ENCODE peak calls at places on chromosomes 4 and X, in six cellular contexts. O, U, R, A, J and H are unnamed samples. For H3K4me1, the result is how much of the 10 kb centered on the place peaks cover.

GRCh38 chr4:80259012-80259411 is 7.5 kb upstream of the FGF5 start:
- DNase-seq in O (no peak), U (no peak), R (no peak), A (no peak), J (no peak), H (no peak)

GRCh38 chr4:145716200-145716599 is 36.3 kb downstream of the C4orf51 start:
- DNase-seq in O (no peak), U (no peak), R (no peak), A (peak), J (peak), H (no peak)

GRCh38 chr4:93144644-93145043 is 683.9 kb upstream of the ATOH1 start:
- DNase-seq in O (no peak), U (no peak), R (no peak), A (no peak), J (no peak), H (no peak)

GRCh38 chr4:99165978-99166377 is 21.9 kb upstream of the ADH4 start:
- DNase-seq in O (no peak), U (no peak), R (no peak), A (no peak), J (no peak), H (no peak)

GRCh38 chrX:16022580-16023170 is 100.7 kb upstream of the GRPR start:
- DNase-seq in O (no peak), U (no peak), R (no peak), A (no peak), J (peak), H (no peak)

GRCh38 chr4:8039290-8039689 is 99.6 kb upstream of the AFAP1 start:
- DNase-seq in O (no peak), U (no peak), R (no peak), A (peak), J (no peak), H (no peak)

GRCh38 chr4:6475492-6476020 is 3.1 kb upstream of the PPP2R2C start:
- DNase-seq in O (no peak), U (no peak), R (no peak), A (no peak), J (no peak), H (no peak)

GRCh38 chr4:187046471-187046870 is 322.8 kb upstream of the FAT1 start:
- DNase-seq in O (no peak), U (no peak), R (no peak), A (no peak), J (no peak), H (peak)

GRCh38 chr4:25814323-25814722 is 48.5 kb downstream of the SEL1L3 start:
- DNase-seq in O (no peak), U (peak), R (peak), A (peak), J (peak), H (peak)

GRCh38 chrX:120463241-120463640 is 5.9 kb downstream of the LAMP2 start:
- DNase-seq in O (no peak), U (no peak), R (no peak), A (peak), J (peak), H (peak)

GRCh38 chr4:13430834-13431568 is 53.1 kb downstream of the RAB28 start:
- DNase-seq in O (no peak), U (no peak), R (no peak), A (no peak), J (no peak), H (no peak)

GRCh38 chrX:131288738-131289511 is at the start of gene IGSF1:
- DNase-seq in O (no peak), U (peak), R (peak), A (peak), J (no peak), H (peak)

GRCh38 chrX:40082447-40083119 is 15.2 kb downstream of the BCOR start:
- DNase-seq in O (no peak), U (peak), R (no peak), A (no peak), J (no peak), H (no peak)

GRCh38 chr4:174358823-174359222 is 75.1 kb downstream of the CEP44 start:
- DNase-seq in O (no peak), U (no peak), R (no peak), A (no peak), J (peak), H (no peak)

GRCh38 chr4:72909461-72909860 is 160.1 kb downstream of the COX18 start:
- DNase-seq in O (no peak), U (no peak), R (no peak), A (no peak), J (no peak), H (peak)

GRCh38 chr4:114272226-114272625 is 292.8 kb upstream of the ARSJ start:
- DNase-seq in O (no peak), U (no peak), R (no peak), A (no peak), J (peak), H (no peak)

GRCh38 chr4:113691676-113692075 is 69.9 kb downstream of the CAMK2D start:
- DNase-seq in O (no peak), U (no peak), R (no peak), A (no peak), J (no peak), H (no peak)

DNA sequence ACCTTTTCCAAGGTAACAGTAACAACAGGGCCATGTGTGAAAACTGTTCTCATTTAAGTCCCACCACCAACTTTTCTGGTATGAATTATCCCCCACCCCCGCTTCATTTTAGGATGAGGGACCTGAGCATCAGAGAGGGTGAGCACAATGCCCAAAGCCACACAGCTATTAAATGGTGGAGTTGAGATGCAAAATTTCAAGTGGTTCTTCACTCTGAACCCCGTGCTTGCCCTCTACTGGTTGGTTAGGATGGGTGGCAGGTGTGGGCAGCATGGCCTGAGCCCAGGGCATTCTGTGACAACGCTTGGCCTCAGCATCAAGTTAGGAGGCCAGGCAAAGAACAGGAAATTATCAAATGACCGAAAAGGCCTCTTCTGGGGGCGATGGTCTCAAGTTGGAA is 33.5 kb downstream of the MED28 start:
- DNase-seq in O (no peak), U (no peak), R (no peak), A (no peak), J (no peak), H (no peak)
- TF ChIP-seq CTCF in O (no peak), U (no peak), R (no peak), A (no peak), J (no peak), H (no peak)

GRCh38 chrX:49270249-49270921 is 792 bp downstream of the PPP1R3F start:
- DNase-seq in O (no peak), U (peak), R (no peak), A (no peak), J (no peak), H (no peak)

GRCh38 chrX:49269768-49270248 is at the start of gene PPP1R3F:
- DNase-seq in O (no peak), U (no peak), R (peak), A (no peak), J (no peak), H (no peak)

GRCh38 chrX:49271341-49271740 is 1.7 kb downstream of the PPP1R3F start:
- DNase-seq in O (no peak), U (no peak), R (no peak), A (peak), J (no peak), H (no peak)

GRCh38 chrX:49268702-49269009 is 937 bp upstream of the PPP1R3F start:
- DNase-seq in O (no peak), U (no peak), R (no peak), A (no peak), J (no peak), H (no peak)

DNA sequence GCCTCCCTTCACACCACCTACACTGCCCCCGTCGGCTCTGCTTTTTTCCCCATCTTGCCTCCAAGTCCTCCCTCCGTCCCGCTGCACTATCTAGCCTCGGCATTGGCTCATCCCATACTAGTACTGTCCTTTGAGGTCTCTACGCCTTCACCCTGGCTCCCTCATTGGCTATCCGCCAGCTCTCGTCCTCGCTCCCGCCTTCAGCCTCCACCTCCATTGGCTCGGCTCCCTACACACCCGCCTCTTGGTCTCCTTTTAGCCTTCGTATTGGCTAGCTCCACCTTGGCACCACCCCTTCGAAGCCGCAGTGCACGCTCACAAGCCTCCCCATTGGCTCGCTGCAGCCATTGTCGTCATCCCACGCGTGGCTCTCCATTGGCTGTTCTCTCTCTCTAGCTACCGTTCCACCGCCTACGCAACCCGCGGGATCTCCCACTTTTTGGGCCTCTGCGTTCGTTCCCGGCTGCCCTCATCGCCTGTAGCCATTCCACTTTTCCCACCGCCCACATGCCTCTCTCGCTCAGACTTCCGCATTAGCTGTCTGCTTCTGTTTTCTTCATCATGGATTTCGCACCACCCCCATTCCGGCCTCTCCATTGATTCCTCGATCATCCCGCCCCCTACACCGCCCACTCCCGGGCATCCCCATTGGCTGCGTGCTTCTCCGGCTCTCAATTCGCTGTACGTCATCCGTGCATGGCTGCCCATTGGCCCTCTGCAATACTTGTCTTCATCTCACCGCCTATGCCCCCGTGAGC is 404 bp upstream of the PPP1R3F start:
- DNase-seq in O (peak), U (peak), R (peak), A (peak), J (peak), H (peak)
- TF ChIP-seq POLR2A in O (no peak), U (peak), R (peak), A (peak), J (peak), H (peak)

DNA sequence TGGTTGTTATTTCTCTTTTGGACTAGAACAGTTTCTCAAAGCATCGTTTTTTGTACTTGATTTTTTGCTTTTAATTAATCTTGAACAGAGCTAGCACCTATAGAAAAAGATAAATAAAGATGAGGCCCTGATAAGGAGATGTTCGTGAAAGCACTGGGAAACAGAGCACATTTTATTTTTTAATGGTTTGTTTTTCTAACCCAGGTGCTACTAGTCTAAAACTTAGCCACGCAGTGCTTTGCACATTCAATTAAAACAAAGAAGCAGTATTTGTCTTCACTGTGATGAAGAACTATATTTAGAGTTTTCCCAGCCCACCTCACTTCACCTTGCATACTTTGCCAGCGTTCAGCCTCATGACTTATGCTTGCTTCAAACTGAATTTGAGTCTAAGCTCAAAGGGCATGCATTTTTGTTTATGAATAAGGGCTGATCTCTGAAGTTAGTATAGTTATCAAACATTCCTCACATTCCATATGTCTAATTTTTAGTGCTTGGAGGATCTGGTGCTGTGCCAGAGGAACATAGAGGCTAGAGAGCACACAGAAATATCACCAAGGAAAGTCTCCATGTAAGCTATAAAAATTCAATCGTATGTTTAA is 76.7 kb downstream of the WWC2 start:
- DNase-seq in O (no peak), U (no peak), R (no peak), A (no peak), J (peak), H (no peak)
- H3K4me1 ChIP-seq in O (under half), U (under half), R (under half), A (under half), J (under half), H (under half)

GRCh38 chr4:183758006-183758734 is 99.1 kb downstream of the TRAPPC11 start:
- DNase-seq in O (no peak), U (peak), R (no peak), A (no peak), J (no peak), H (peak)
- TF ChIP-seq CTCF in O (no peak), U (peak), R (no peak), A (no peak), J (peak), H (peak)

DNA sequence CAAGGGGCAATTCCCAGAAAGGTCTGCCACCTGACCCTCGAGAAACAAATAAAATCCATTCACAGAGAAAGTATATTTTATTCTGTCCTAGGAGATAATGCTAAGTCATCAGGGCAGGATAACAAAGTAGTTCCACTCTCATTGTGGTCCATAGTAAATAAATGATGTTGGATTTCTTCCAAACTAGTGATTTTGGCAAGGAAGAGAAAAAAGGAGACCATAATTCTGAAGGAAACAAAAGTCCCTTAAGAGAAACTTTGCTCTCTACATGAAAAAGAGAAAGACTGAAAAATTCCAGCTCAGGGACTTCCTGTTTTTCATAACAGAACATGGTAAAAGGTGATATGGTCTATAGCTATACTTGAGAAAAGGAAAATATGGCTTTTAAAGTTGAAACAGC is 71.5 kb upstream of the DDX60 start:
- DNase-seq in O (no peak), U (no peak), R (no peak), A (no peak), J (no peak), H (no peak)
- TF ChIP-seq POLR2A in O (no peak), U (no peak), R (no peak), A (no peak), J (no peak), H (no peak)

GRCh38 chr4:40325406-40326019 is 9.6 kb upstream of the CHRNA9 start:
- DNase-seq in O (no peak), U (no peak), R (peak), A (peak), J (peak), H (peak)
- H3K4me1 ChIP-seq in O (under half), U (under half), R (under half), A (under half), J (under half), H (under half)

DNA sequence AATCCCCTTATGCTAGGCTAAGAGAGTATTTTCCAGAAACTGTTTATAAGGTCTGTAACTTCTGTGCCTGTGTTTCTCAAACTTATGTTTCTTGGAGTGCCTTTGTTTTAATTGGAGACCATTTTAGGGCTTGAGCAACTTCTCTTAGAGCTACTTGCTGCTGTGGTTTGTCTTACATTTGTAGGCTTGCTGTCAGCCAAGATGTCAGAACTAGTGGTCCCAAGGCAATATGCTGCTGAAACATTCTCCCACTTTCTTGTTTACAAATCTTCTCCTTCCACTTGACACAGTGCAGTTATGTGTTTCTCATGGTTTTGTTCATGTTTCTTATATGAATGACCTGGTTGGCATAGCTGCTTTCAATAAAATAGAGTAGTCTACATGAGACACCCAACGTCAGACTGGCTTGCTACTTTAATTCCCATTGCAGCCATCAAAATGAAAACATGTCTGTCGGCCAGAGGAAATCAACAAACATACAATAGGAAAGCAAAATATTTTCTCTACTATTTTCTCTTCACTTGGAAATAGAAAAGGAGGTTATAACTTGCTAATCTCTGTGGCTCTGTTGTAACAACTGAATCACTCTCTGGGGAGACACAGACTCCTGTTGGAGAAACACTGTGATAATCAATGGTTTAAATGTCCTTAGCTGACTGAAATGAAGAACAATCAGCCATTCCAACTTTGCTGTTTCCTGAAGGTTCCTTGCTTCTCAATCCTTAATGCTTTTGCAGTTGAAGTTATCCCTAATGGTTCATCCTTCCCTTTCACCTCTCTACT is 426.4 kb downstream of the PDGFC start:
- DNase-seq in O (no peak), U (no peak), R (no peak), A (no peak), J (peak), H (no peak)
- TF ChIP-seq CTCF in O (no peak), U (no peak), R (no peak), A (no peak), J (no peak), H (no peak)

DNA sequence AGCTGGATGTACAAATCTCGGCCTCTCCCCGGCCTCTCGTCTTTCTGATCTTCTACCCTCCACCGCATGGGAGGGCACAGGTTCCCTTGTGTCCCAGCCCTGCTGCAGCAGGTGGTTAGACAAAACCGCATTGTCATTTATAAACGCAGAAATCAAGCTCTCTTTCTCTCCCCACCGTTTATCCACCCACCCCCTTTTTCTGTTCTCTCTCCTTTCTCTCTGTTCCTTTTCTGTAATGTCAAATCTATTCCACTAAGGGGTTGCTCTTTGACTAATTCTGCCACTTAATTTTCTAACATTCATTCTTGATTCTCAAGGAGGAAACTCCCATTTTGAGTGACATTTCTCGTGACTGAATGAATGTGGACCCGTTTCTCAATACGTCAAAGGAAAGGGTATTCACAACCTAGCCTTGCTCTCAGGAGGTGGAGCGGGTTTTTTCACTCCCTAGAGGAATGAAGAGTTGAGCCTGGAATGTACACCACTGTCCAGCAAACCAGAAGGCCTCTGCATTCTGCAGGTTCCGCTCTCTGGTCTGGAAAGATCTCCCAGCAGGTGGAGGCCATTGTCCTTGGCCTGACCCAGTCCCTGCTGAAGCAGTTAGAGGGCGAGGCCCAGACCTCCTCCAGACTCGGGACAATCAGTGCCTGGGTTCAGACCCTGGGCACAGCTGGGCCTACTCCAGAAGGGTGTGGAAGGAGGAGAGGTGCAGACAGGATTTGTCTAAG is 70.9 kb upstream of the ENPP6 start:
- DNase-seq in O (no peak), U (no peak), R (peak), A (peak), J (no peak), H (peak)
- TF ChIP-seq POLR2A in O (no peak), U (no peak), R (no peak), A (no peak), J (no peak), H (no peak)

DNA sequence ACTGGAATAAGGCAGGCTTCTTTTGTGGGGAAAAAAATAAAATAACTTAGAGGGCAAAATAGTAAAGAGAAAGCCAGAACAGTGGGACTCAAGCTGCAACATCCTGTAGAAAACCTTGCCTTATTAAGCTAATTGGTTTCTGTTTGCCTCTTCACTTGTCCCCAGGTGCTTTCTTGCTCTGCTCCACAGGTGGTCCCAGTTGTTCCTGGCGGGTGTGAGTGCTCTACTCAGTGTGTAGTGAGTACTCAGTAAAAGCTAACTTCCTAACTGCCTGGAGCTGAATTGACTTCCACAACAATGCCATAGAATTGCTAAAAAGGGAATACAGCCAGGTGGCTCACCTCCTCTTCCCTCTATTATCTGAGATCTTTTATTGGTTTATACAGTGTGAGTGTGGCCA is 930.2 kb downstream of the C4orf33 start:
- DNase-seq in O (no peak), U (no peak), R (no peak), A (no peak), J (no peak), H (no peak)
- H3K4me1 ChIP-seq in O (under half), U (under half), R (under half), A (under half), J (under half), H (under half)